ENCODE peak calls at places on chromosomes 3 and 15, in four cellular contexts. Z is A549, U is foreskin fibroblast, Q is cardiac muscle cell. W is an unnamed sample.

GRCh38 chr15:58462547-58462946 is 30.8 kb downstream of the LIPC start:
- DNase-seq in U (no peak), Z (no peak), Q (no peak), W (peak)

GRCh38 chr3:37988931-37989525 is 1.6 kb upstream of the VILL start:
- DNase-seq in Z (no peak), U (no peak), Q (no peak), W (no peak)

GRCh38 chr3:151379083-151379734 is 5.3 kb downstream of the P2RY12 start:
- DNase-seq in Z (peak), U (no peak), Q (peak), W (peak)

GRCh38 chr3:48543271-48543866 is 13.2 kb downstream of the PFKFB4 start:
- DNase-seq in Q (no peak), Z (no peak), U (no peak), W (no peak)

GRCh38 chr3:132593241-132593949 is 3.7 kb upstream of the ACKR4 start:
- DNase-seq in U (peak), Q (no peak), Z (no peak), W (no peak)

GRCh38 chr3:147513785-147514184 is 104.6 kb downstream of the ZIC1 start:
- DNase-seq in Q (no peak), Z (no peak), U (no peak), W (no peak)

GRCh38 chr15:67825880-67826716 is 789 bp downstream of the SKOR1 start:
- DNase-seq in Q (no peak), U (no peak), Z (no peak), W (no peak)

GRCh38 chr15:90000175-90000923 is 775 bp upstream of the ZNF710 start:
- DNase-seq in U (no peak), Q (peak), Z (no peak), W (no peak)

GRCh38 chr15:99755692-99756409 is 22.6 kb upstream of the LYSMD4 start:
- DNase-seq in Q (peak), Z (peak), U (peak), W (peak)

GRCh38 chr15:79169531-79170123 is 79.0 kb upstream of the RASGRF1 start:
- DNase-seq in Q (peak), U (no peak), Z (no peak), W (no peak)

GRCh38 chr15:99143230-99143629 is 38.4 kb downstream of the SYNM start:
- DNase-seq in Q (no peak), Z (no peak), U (no peak), W (no peak)

GRCh38 chr15:68765602-68766368 is 54.9 kb downstream of the ANP32A start:
- DNase-seq in Z (no peak), U (no peak), Q (no peak), W (no peak)

GRCh38 chr3:14228611-14229470 is 50.2 kb downstream of the LSM3 start:
- DNase-seq in U (no peak), Q (no peak), Z (no peak), W (no peak)

GRCh38 chr3:123383101-123384053 is 65.5 kb downstream of the ADCY5 start:
- DNase-seq in U (no peak), Z (no peak), Q (no peak), W (no peak)

GRCh38 chr3:17850448-17850847 is 108.0 kb upstream of the TBC1D5 start:
- DNase-seq in U (peak), Q (peak), Z (no peak), W (no peak)

GRCh38 chr3:62607287-62608029 is 234.1 kb upstream of the FEZF2 start:
- DNase-seq in Q (peak), Z (no peak), U (peak), W (peak)

GRCh38 chr3:50552058-50552435 is 15.5 kb downstream of the C3orf18 start:
- DNase-seq in Q (no peak), Z (no peak), U (no peak), W (no peak)

GRCh38 chr3:58025406-58025805 is 17.2 kb downstream of the FLNB start:
- DNase-seq in U (no peak), Z (no peak), Q (no peak), W (no peak)

GRCh38 chr3:115804722-115805121 is 181.4 kb downstream of the GAP43 start:
- DNase-seq in Q (peak), U (peak), Z (peak), W (no peak)

GRCh38 chr3:52290596-52291507 is 3.2 kb downstream of the GLYCTK start:
- DNase-seq in Z (no peak), U (no peak), Q (no peak), W (no peak)

GRCh38 chr3:101577276-101577675 is 3.3 kb downstream of the PCNP start:
- DNase-seq in Q (no peak), Z (no peak), U (no peak), W (no peak)

GRCh38 chr3:101571028-101571895 is 2.7 kb upstream of the PCNP start:
- DNase-seq in Q (no peak), Z (no peak), U (no peak), W (no peak)

GRCh38 chr3:101567528-101568317 is 6.1 kb downstream of the TRMT10C start:
- DNase-seq in Z (no peak), Q (no peak), U (peak), W (no peak)

GRCh38 chr3:101574388-101575156 is 592 bp downstream of the PCNP start:
- DNase-seq in Z (peak), U (peak), Q (peak), W (no peak)

DNA sequence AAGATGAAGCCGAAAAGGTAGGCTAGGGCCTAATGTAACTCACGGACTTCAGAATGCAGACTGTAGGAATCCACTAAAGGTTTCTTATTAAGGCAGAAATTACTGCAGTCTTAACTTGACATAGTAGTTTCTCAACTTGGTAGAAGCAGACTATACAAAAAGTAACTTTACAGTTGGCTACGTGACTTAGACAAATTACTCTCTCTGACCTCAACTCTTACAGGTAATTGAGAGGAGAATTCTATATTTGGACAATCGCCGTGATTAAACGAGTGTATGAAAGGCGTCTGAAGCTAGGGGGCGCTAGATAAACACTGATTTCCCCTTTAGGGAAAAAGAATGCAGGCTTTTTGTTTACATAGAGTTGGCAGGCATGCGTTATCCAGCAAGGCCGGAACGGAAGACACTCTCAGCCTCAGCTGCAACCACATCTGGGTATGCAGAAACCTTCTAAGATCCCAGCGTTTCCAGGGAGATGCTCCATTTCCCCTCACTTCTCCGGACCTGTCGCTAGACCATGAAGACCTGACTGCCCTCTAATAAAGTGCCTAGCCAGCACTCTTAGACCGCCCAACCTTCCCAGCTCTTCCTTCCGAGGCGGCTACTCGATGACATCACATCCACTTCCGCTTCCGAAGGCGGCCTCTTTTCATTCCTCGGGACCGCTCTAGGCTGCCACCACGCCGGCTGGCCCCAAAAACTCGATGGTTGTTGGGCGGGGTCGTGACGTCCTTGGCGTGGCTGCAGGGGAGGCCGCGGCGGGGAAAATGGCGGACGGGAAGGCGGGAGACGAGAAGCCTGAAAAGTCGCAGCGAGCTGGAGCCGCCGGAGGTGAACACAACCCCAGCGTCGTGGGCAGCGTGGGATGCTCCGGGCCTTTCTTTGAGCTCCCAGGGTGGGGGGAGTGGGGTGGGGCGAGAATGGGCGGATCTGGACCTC is at the start of gene PCNP:
- DNase-seq in U (peak), Q (peak), Z (peak), W (peak)
- TF ChIP-seq CTCF in U (peak), Q (peak), Z (peak), W (peak)

DNA sequence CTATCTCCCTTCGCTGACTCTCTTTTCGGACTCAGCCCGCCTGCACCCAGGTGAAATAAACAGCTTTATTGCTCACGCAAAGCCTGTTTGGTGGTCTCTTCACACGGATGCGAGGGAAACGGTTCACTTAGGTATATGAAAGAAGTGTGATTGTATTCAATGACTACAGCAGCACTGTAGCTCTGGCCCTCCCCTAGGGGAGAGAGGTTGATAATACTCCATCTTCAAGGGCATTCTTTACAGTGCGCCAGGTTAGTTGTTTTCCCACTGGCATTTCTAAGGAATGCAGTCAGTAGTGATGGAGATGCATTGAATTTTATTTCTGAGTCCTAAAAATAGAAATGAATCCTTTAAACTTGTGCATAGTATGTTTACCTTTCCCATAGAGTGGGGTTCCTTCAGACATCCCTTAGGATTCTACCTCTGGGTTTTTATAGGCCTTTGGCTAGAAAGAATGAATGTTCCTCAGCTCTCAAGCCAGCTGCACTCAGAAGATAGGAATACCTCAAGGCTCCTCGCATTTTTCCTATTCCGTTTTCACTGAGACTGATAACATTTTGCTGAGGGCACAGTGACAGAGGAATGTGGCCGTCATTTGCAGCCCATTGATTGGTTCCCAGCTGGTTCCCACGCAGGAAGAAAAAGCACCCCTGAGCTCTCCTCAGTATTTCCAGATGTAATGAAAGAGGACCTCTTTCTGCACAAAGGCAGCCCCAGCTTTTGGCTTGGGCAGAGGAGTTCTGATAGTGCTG is 131.8 kb upstream of the C2CD4B start:
- DNase-seq in U (no peak), Q (no peak), Z (no peak), W (no peak)
- TF ChIP-seq CTCF in U (no peak), Q (no peak), Z (no peak), W (no peak)

GRCh38 chr15:100765458-100766224 is 114.0 kb upstream of the ALDH1A3 start:
- DNase-seq in U (no peak), Q (no peak), Z (no peak), W (no peak)
- TF ChIP-seq CTCF in U (no peak), Q (peak), Z (no peak), W (no peak)

GRCh38 chr3:186425788-186426730 is 64.0 kb upstream of the DGKG start:
- DNase-seq in Z (peak), U (peak), Q (peak), W (no peak)
- TF ChIP-seq CTCF in Z (no peak), U (peak), Q (peak), W (peak)

GRCh38 chr3:171563298-171563697 is 103.1 kb upstream of the TNIK start:
- DNase-seq in Z (no peak), U (no peak), Q (no peak), W (peak)
- TF ChIP-seq CTCF in Z (no peak), U (no peak), Q (no peak), W (no peak)